ENCODE peak calls at places on chromosomes 6 and 20, in four cellular contexts. One of them, this sample, is unnamed.
A peak's percentile ranks its signal among the peaks of the same experiment; 100 is the strongest.

GRCh38 chr6:130070747-130071146 is 52.4 kb downstream of the L3MBTL3 start:
- DNase-seq in lung microvascular endothelial cell: no peak
- DNase-seq in nucleus accumbens: no peak
- DNase-seq in HTR-8/SVneo: no peak
- DNase-seq in this sample: no peak

GRCh38 chr20:57941121-57941522 is 231.3 kb upstream of the PMEPA1 start:
- DNase-seq in lung microvascular endothelial cell: no peak
- DNase-seq in nucleus accumbens: no peak
- DNase-seq in HTR-8/SVneo: no peak
- DNase-seq in this sample: no peak

GRCh38 chr6:20953019-20953418 is 418.8 kb downstream of the CDKAL1 start:
- DNase-seq in lung microvascular endothelial cell: peak; percentile 68
- DNase-seq in nucleus accumbens: no peak
- DNase-seq in HTR-8/SVneo: no peak
- DNase-seq in this sample: peak; percentile 90

GRCh38 chr6:116556814-116557403 is 3.4 kb downstream of the CALHM4 start:
- DNase-seq in lung microvascular endothelial cell: no peak
- DNase-seq in nucleus accumbens: no peak
- DNase-seq in HTR-8/SVneo: no peak
- DNase-seq in this sample: no peak

GRCh38 chr6:32271427-32271826 is 47.6 kb upstream of the NOTCH4 start:
- DNase-seq in lung microvascular endothelial cell: no peak
- DNase-seq in nucleus accumbens: no peak
- DNase-seq in HTR-8/SVneo: no peak
- DNase-seq in this sample: no peak

GRCh38 chr6:150975136-150975535 is 109.6 kb downstream of the MTHFD1L start:
- DNase-seq in lung microvascular endothelial cell: no peak
- DNase-seq in nucleus accumbens: no peak
- DNase-seq in HTR-8/SVneo: no peak
- DNase-seq in this sample: no peak

GRCh38 chr6:83615025-83615999 is 93.6 kb downstream of the SNAP91 start:
- DNase-seq in lung microvascular endothelial cell: peak; percentile 40
- DNase-seq in nucleus accumbens: no peak
- DNase-seq in HTR-8/SVneo: peak; percentile 11
- DNase-seq in this sample: peak; percentile 45

GRCh38 chr6:837380-837779 is 144.4 kb upstream of the EXOC2 start:
- DNase-seq in lung microvascular endothelial cell: no peak
- DNase-seq in nucleus accumbens: no peak
- DNase-seq in HTR-8/SVneo: no peak
- DNase-seq in this sample: no peak

GRCh38 chr6:82484001-82484400 is 120.4 kb downstream of the TPBG start:
- DNase-seq in lung microvascular endothelial cell: no peak
- DNase-seq in nucleus accumbens: no peak
- DNase-seq in HTR-8/SVneo: no peak
- DNase-seq in this sample: no peak

GRCh38 chr6:105400501-105400900 is 2.4 kb downstream of the PREP start:
- DNase-seq in lung microvascular endothelial cell: no peak
- DNase-seq in nucleus accumbens: no peak
- DNase-seq in HTR-8/SVneo: no peak
- DNase-seq in this sample: no peak

GRCh38 chr20:59752101-59752586 is 147.8 kb downstream of the PHACTR3 start:
- DNase-seq in lung microvascular endothelial cell: no peak
- DNase-seq in nucleus accumbens: no peak
- DNase-seq in HTR-8/SVneo: no peak
- DNase-seq in this sample: no peak

GRCh38 chr6:156563710-156564109 is 213.5 kb upstream of the ARID1B start:
- DNase-seq in lung microvascular endothelial cell: no peak
- DNase-seq in nucleus accumbens: no peak
- DNase-seq in HTR-8/SVneo: no peak
- DNase-seq in this sample: no peak

GRCh38 chr6:139482184-139482751 is 107.8 kb upstream of the CITED2 start:
- DNase-seq in lung microvascular endothelial cell: no peak
- DNase-seq in nucleus accumbens: no peak
- DNase-seq in HTR-8/SVneo: no peak
- DNase-seq in this sample: no peak

GRCh38 chr6:143410859-143411270 is 39.6 kb downstream of the ADAT2 start:
- DNase-seq in lung microvascular endothelial cell: no peak
- DNase-seq in nucleus accumbens: no peak
- DNase-seq in HTR-8/SVneo: peak; percentile 23
- DNase-seq in this sample: no peak

GRCh38 chr6:112235956-112236355 is 18.4 kb downstream of the LAMA4 start:
- DNase-seq in lung microvascular endothelial cell: peak; percentile 96
- DNase-seq in nucleus accumbens: no peak
- DNase-seq in HTR-8/SVneo: no peak
- DNase-seq in this sample: peak; percentile 88

GRCh38 chr6:56246941-56247653 is at the start of gene COL21A1:
- DNase-seq in lung microvascular endothelial cell: peak; percentile 4
- DNase-seq in nucleus accumbens: no peak
- DNase-seq in HTR-8/SVneo: peak; percentile 18
- DNase-seq in this sample: no peak

GRCh38 chr6:42199106-42199981 is 4.6 kb upstream of the GUCA1B start:
- DNase-seq in lung microvascular endothelial cell: no peak
- DNase-seq in nucleus accumbens: no peak
- DNase-seq in HTR-8/SVneo: no peak
- DNase-seq in this sample: no peak